ENCODE peak calls at places on chromosomes 4 and X, in six cellular contexts. One of them, this sample, is unnamed.

GRCh38 chr4:153344131-153345010 is at the start of gene MND1:
- DNase-seq in skeletal muscle cell: no peak
- DNase-seq in M059J: peak; percentile 70
- DNase-seq in lower leg skin: peak; percentile 73
- DNase-seq in activated T-helper 1 cell treated with anti-CD3 and anti-CD28 coated beads, Interleukin-2, amount 50 U/mL, for 16 hours: peak; percentile 86
- DNase-seq in CD4-positive, CD25-positive, alpha-beta regulatory T cell: peak; percentile 89
- DNase-seq in this sample: peak; percentile 83

GRCh38 chrX:45986971-45987370 is 558.2 kb downstream of the ZNF674 start:
- DNase-seq in CD4-positive, CD25-positive, alpha-beta regulatory T cell: no peak
- DNase-seq in skeletal muscle cell: no peak
- DNase-seq in activated T-helper 1 cell treated with anti-CD3 and anti-CD28 coated beads, Interleukin-2, amount 50 U/mL, for 16 hours: no peak
- DNase-seq in M059J: peak; percentile 63
- DNase-seq in lower leg skin: no peak
- DNase-seq in this sample: no peak

GRCh38 chrX:130106071-130106470 is 4.2 kb downstream of the ELF4 start:
- DNase-seq in activated T-helper 1 cell treated with anti-CD3 and anti-CD28 coated beads, Interleukin-2, amount 50 U/mL, for 16 hours: no peak
- DNase-seq in skeletal muscle cell: no peak
- DNase-seq in lower leg skin: no peak
- DNase-seq in M059J: peak; percentile 52
- DNase-seq in CD4-positive, CD25-positive, alpha-beta regulatory T cell: no peak
- DNase-seq in this sample: no peak

GRCh38 chr4:164802301-164802700 is 48.4 kb downstream of the SMIM31 start:
- DNase-seq in activated T-helper 1 cell treated with anti-CD3 and anti-CD28 coated beads, Interleukin-2, amount 50 U/mL, for 16 hours: no peak
- DNase-seq in skeletal muscle cell: no peak
- DNase-seq in CD4-positive, CD25-positive, alpha-beta regulatory T cell: no peak
- DNase-seq in M059J: no peak
- DNase-seq in lower leg skin: no peak
- DNase-seq in this sample: no peak

GRCh38 chrX:118560380-118560932 is 64.8 kb downstream of the DOCK11 start:
- DNase-seq in CD4-positive, CD25-positive, alpha-beta regulatory T cell: no peak
- DNase-seq in activated T-helper 1 cell treated with anti-CD3 and anti-CD28 coated beads, Interleukin-2, amount 50 U/mL, for 16 hours: no peak
- DNase-seq in skeletal muscle cell: no peak
- DNase-seq in M059J: no peak
- DNase-seq in lower leg skin: no peak
- DNase-seq in this sample: no peak

GRCh38 chr4:155442267-155443105 is 65.7 kb upstream of the MAP9 start:
- DNase-seq in activated T-helper 1 cell treated with anti-CD3 and anti-CD28 coated beads, Interleukin-2, amount 50 U/mL, for 16 hours: peak; percentile 6
- DNase-seq in skeletal muscle cell: peak; percentile 20
- DNase-seq in CD4-positive, CD25-positive, alpha-beta regulatory T cell: no peak
- DNase-seq in M059J: peak; percentile 69
- DNase-seq in lower leg skin: peak; percentile 75
- DNase-seq in this sample: peak; percentile 31

GRCh38 chr4:2811830-2812599 is 19.1 kb downstream of the SH3BP2 start:
- DNase-seq in activated T-helper 1 cell treated with anti-CD3 and anti-CD28 coated beads, Interleukin-2, amount 50 U/mL, for 16 hours: peak; percentile 23
- DNase-seq in skeletal muscle cell: no peak
- DNase-seq in lower leg skin: peak; percentile 71
- DNase-seq in CD4-positive, CD25-positive, alpha-beta regulatory T cell: peak; percentile 59
- DNase-seq in M059J: peak; percentile 51
- DNase-seq in this sample: no peak

GRCh38 chr4:7646384-7647061 is 211.8 kb upstream of the PSAPL1 start:
- DNase-seq in M059J: no peak
- DNase-seq in CD4-positive, CD25-positive, alpha-beta regulatory T cell: no peak
- DNase-seq in skeletal muscle cell: no peak
- DNase-seq in lower leg skin: no peak
- DNase-seq in activated T-helper 1 cell treated with anti-CD3 and anti-CD28 coated beads, Interleukin-2, amount 50 U/mL, for 16 hours: no peak
- DNase-seq in this sample: no peak

GRCh38 chrX:70168238-70169188 is 8.8 kb upstream of the DGAT2L6 start:
- DNase-seq in M059J: peak; percentile 87
- DNase-seq in lower leg skin: no peak
- DNase-seq in skeletal muscle cell: peak; percentile 54
- DNase-seq in CD4-positive, CD25-positive, alpha-beta regulatory T cell: no peak
- DNase-seq in activated T-helper 1 cell treated with anti-CD3 and anti-CD28 coated beads, Interleukin-2, amount 50 U/mL, for 16 hours: no peak
- DNase-seq in this sample: no peak

GRCh38 chrX:48578661-48579128 is 4.4 kb downstream of the RBM3 start:
- DNase-seq in lower leg skin: no peak
- DNase-seq in M059J: peak; percentile 35
- DNase-seq in skeletal muscle cell: no peak
- DNase-seq in CD4-positive, CD25-positive, alpha-beta regulatory T cell: no peak
- DNase-seq in activated T-helper 1 cell treated with anti-CD3 and anti-CD28 coated beads, Interleukin-2, amount 50 U/mL, for 16 hours: no peak
- DNase-seq in this sample: no peak

GRCh38 chrX:1444896-1445480 is 7.7 kb downstream of the ASMTL start:
- DNase-seq in activated T-helper 1 cell treated with anti-CD3 and anti-CD28 coated beads, Interleukin-2, amount 50 U/mL, for 16 hours: no peak
- DNase-seq in CD4-positive, CD25-positive, alpha-beta regulatory T cell: no peak
- DNase-seq in skeletal muscle cell: no peak
- DNase-seq in M059J: no peak
- DNase-seq in lower leg skin: no peak
- DNase-seq in this sample: no peak

GRCh38 chr4:41933997-41934812 is 1.0 kb upstream of the TMEM33 start:
- DNase-seq in CD4-positive, CD25-positive, alpha-beta regulatory T cell: no peak
- DNase-seq in M059J: peak; percentile 50
- DNase-seq in skeletal muscle cell: no peak
- DNase-seq in lower leg skin: no peak
- DNase-seq in activated T-helper 1 cell treated with anti-CD3 and anti-CD28 coated beads, Interleukin-2, amount 50 U/mL, for 16 hours: no peak
- DNase-seq in this sample: no peak

GRCh38 chrX:153829799-153830631 is at the start of gene PDZD4:
- DNase-seq in CD4-positive, CD25-positive, alpha-beta regulatory T cell: peak; percentile 4
- DNase-seq in activated T-helper 1 cell treated with anti-CD3 and anti-CD28 coated beads, Interleukin-2, amount 50 U/mL, for 16 hours: no peak
- DNase-seq in skeletal muscle cell: no peak
- DNase-seq in lower leg skin: no peak
- DNase-seq in M059J: no peak
- DNase-seq in this sample: no peak

GRCh38 chr4:24965627-24966026 is 52.8 kb upstream of the CCDC149 start:
- DNase-seq in activated T-helper 1 cell treated with anti-CD3 and anti-CD28 coated beads, Interleukin-2, amount 50 U/mL, for 16 hours: no peak
- DNase-seq in M059J: no peak
- DNase-seq in skeletal muscle cell: no peak
- DNase-seq in CD4-positive, CD25-positive, alpha-beta regulatory T cell: peak; percentile 0
- DNase-seq in lower leg skin: no peak
- DNase-seq in this sample: no peak

GRCh38 chr4:184331155-184331995 is 113.7 kb upstream of the ENPP6 start:
- DNase-seq in skeletal muscle cell: no peak
- DNase-seq in CD4-positive, CD25-positive, alpha-beta regulatory T cell: no peak
- DNase-seq in M059J: no peak
- DNase-seq in activated T-helper 1 cell treated with anti-CD3 and anti-CD28 coated beads, Interleukin-2, amount 50 U/mL, for 16 hours: no peak
- DNase-seq in lower leg skin: peak; percentile 76
- DNase-seq in this sample: no peak

GRCh38 chrX:38800981-38801845 is at the start of gene MID1IP1:
- DNase-seq in activated T-helper 1 cell treated with anti-CD3 and anti-CD28 coated beads, Interleukin-2, amount 50 U/mL, for 16 hours: peak; percentile 32
- DNase-seq in lower leg skin: peak; percentile 85
- DNase-seq in M059J: peak; percentile 94
- DNase-seq in skeletal muscle cell: peak; percentile 72
- DNase-seq in CD4-positive, CD25-positive, alpha-beta regulatory T cell: peak; percentile 62
- DNase-seq in this sample: no peak

GRCh38 chr4:74266081-74266480 is 42.2 kb upstream of the EPGN start:
- DNase-seq in M059J: peak; percentile 7
- DNase-seq in CD4-positive, CD25-positive, alpha-beta regulatory T cell: no peak
- DNase-seq in skeletal muscle cell: peak; percentile 6
- DNase-seq in activated T-helper 1 cell treated with anti-CD3 and anti-CD28 coated beads, Interleukin-2, amount 50 U/mL, for 16 hours: no peak
- DNase-seq in lower leg skin: no peak
- DNase-seq in this sample: no peak

GRCh38 chr4:145619639-145619996 is 433 bp downstream of the MMAA start:
- DNase-seq in M059J: peak; percentile 68
- DNase-seq in activated T-helper 1 cell treated with anti-CD3 and anti-CD28 coated beads, Interleukin-2, amount 50 U/mL, for 16 hours: no peak
- DNase-seq in CD4-positive, CD25-positive, alpha-beta regulatory T cell: no peak
- DNase-seq in lower leg skin: peak; percentile 26
- DNase-seq in skeletal muscle cell: no peak
- DNase-seq in this sample: no peak

GRCh38 chr4:122224348-122224747 is 72.2 kb downstream of the BLTP1 start:
- DNase-seq in M059J: peak; percentile 5
- DNase-seq in CD4-positive, CD25-positive, alpha-beta regulatory T cell: no peak
- DNase-seq in lower leg skin: no peak
- DNase-seq in activated T-helper 1 cell treated with anti-CD3 and anti-CD28 coated beads, Interleukin-2, amount 50 U/mL, for 16 hours: no peak
- DNase-seq in skeletal muscle cell: no peak
- DNase-seq in this sample: no peak

GRCh38 chrX:103918584-103919335 is 43.7 kb upstream of the TMSB15B start:
- DNase-seq in CD4-positive, CD25-positive, alpha-beta regulatory T cell: peak; percentile 59
- DNase-seq in M059J: peak; percentile 82
- DNase-seq in skeletal muscle cell: peak; percentile 17
- DNase-seq in activated T-helper 1 cell treated with anti-CD3 and anti-CD28 coated beads, Interleukin-2, amount 50 U/mL, for 16 hours: no peak
- DNase-seq in lower leg skin: peak; percentile 27
- DNase-seq in this sample: peak; percentile 18

GRCh38 chrX:97594825-97595224 is 711.1 kb downstream of the RPA4 start:
- DNase-seq in activated T-helper 1 cell treated with anti-CD3 and anti-CD28 coated beads, Interleukin-2, amount 50 U/mL, for 16 hours: no peak
- DNase-seq in lower leg skin: no peak
- DNase-seq in M059J: no peak
- DNase-seq in skeletal muscle cell: no peak
- DNase-seq in CD4-positive, CD25-positive, alpha-beta regulatory T cell: no peak
- DNase-seq in this sample: no peak

GRCh38 chr4:184361443-184361842 is 112.9 kb downstream of the IRF2 start:
- DNase-seq in M059J: no peak
- DNase-seq in CD4-positive, CD25-positive, alpha-beta regulatory T cell: no peak
- DNase-seq in lower leg skin: no peak
- DNase-seq in skeletal muscle cell: peak; percentile 38
- DNase-seq in activated T-helper 1 cell treated with anti-CD3 and anti-CD28 coated beads, Interleukin-2, amount 50 U/mL, for 16 hours: no peak
- DNase-seq in this sample: no peak

GRCh38 chrX:48939417-48940228 is 17.8 kb downstream of the OTUD5 start:
- DNase-seq in skeletal muscle cell: no peak
- DNase-seq in M059J: no peak
- DNase-seq in CD4-positive, CD25-positive, alpha-beta regulatory T cell: peak; percentile 45
- DNase-seq in activated T-helper 1 cell treated with anti-CD3 and anti-CD28 coated beads, Interleukin-2, amount 50 U/mL, for 16 hours: no peak
- DNase-seq in lower leg skin: no peak
- DNase-seq in this sample: no peak

GRCh38 chr4:17013382-17014006 is 115.0 kb upstream of the LDB2 start:
- DNase-seq in activated T-helper 1 cell treated with anti-CD3 and anti-CD28 coated beads, Interleukin-2, amount 50 U/mL, for 16 hours: no peak
- DNase-seq in lower leg skin: no peak
- DNase-seq in skeletal muscle cell: peak; percentile 10
- DNase-seq in CD4-positive, CD25-positive, alpha-beta regulatory T cell: no peak
- DNase-seq in M059J: peak; percentile 70
- DNase-seq in this sample: no peak

GRCh38 chr4:15894923-15895411 is 43.6 kb downstream of the FGFBP1 start:
- DNase-seq in lower leg skin: no peak
- DNase-seq in CD4-positive, CD25-positive, alpha-beta regulatory T cell: no peak
- DNase-seq in skeletal muscle cell: no peak
- DNase-seq in M059J: peak; percentile 67
- DNase-seq in activated T-helper 1 cell treated with anti-CD3 and anti-CD28 coated beads, Interleukin-2, amount 50 U/mL, for 16 hours: no peak
- DNase-seq in this sample: no peak

GRCh38 chrX:97230948-97231347 is 347.2 kb downstream of the RPA4 start:
- DNase-seq in CD4-positive, CD25-positive, alpha-beta regulatory T cell: no peak
- DNase-seq in lower leg skin: no peak
- DNase-seq in M059J: no peak
- DNase-seq in activated T-helper 1 cell treated with anti-CD3 and anti-CD28 coated beads, Interleukin-2, amount 50 U/mL, for 16 hours: no peak
- DNase-seq in skeletal muscle cell: no peak
- DNase-seq in this sample: no peak

GRCh38 chr4:144645621-144646522 is at the start of gene HHIP:
- DNase-seq in CD4-positive, CD25-positive, alpha-beta regulatory T cell: no peak
- DNase-seq in skeletal muscle cell: peak; percentile 47
- DNase-seq in activated T-helper 1 cell treated with anti-CD3 and anti-CD28 coated beads, Interleukin-2, amount 50 U/mL, for 16 hours: no peak
- DNase-seq in lower leg skin: no peak
- DNase-seq in M059J: peak; percentile 51
- DNase-seq in this sample: no peak

GRCh38 chr4:3747582-3747906 is 18.6 kb upstream of the ADRA2C start:
- DNase-seq in M059J: no peak
- DNase-seq in skeletal muscle cell: no peak
- DNase-seq in activated T-helper 1 cell treated with anti-CD3 and anti-CD28 coated beads, Interleukin-2, amount 50 U/mL, for 16 hours: no peak
- DNase-seq in lower leg skin: no peak
- DNase-seq in CD4-positive, CD25-positive, alpha-beta regulatory T cell: no peak
- DNase-seq in this sample: no peak

GRCh38 chrX:74550295-74550802 is 64.1 kb downstream of the RLIM start:
- DNase-seq in lower leg skin: peak; percentile 50
- DNase-seq in CD4-positive, CD25-positive, alpha-beta regulatory T cell: peak; percentile 81
- DNase-seq in skeletal muscle cell: peak; percentile 16
- DNase-seq in activated T-helper 1 cell treated with anti-CD3 and anti-CD28 coated beads, Interleukin-2, amount 50 U/mL, for 16 hours: peak; percentile 70
- DNase-seq in M059J: peak; percentile 79
- DNase-seq in this sample: peak; percentile 73

GRCh38 chr4:158217763-158218162 is 7.5 kb downstream of the TMEM144 start:
- DNase-seq in skeletal muscle cell: no peak
- DNase-seq in M059J: no peak
- DNase-seq in activated T-helper 1 cell treated with anti-CD3 and anti-CD28 coated beads, Interleukin-2, amount 50 U/mL, for 16 hours: no peak
- DNase-seq in lower leg skin: no peak
- DNase-seq in CD4-positive, CD25-positive, alpha-beta regulatory T cell: no peak
- DNase-seq in this sample: no peak

GRCh38 chr4:99587803-99588202 is 13.2 kb downstream of the MTTP start:
- DNase-seq in lower leg skin: no peak
- DNase-seq in skeletal muscle cell: no peak
- DNase-seq in M059J: peak; percentile 15
- DNase-seq in CD4-positive, CD25-positive, alpha-beta regulatory T cell: no peak
- DNase-seq in activated T-helper 1 cell treated with anti-CD3 and anti-CD28 coated beads, Interleukin-2, amount 50 U/mL, for 16 hours: no peak
- DNase-seq in this sample: no peak

GRCh38 chrX:130625381-130625780 is 223.6 kb downstream of the RBMX2 start:
- DNase-seq in M059J: no peak
- DNase-seq in lower leg skin: no peak
- DNase-seq in CD4-positive, CD25-positive, alpha-beta regulatory T cell: no peak
- DNase-seq in skeletal muscle cell: no peak
- DNase-seq in activated T-helper 1 cell treated with anti-CD3 and anti-CD28 coated beads, Interleukin-2, amount 50 U/mL, for 16 hours: no peak
- DNase-seq in this sample: no peak

GRCh38 chr4:574346-575161 is 1.5 kb downstream of the TMEM271 start:
- DNase-seq in activated T-helper 1 cell treated with anti-CD3 and anti-CD28 coated beads, Interleukin-2, amount 50 U/mL, for 16 hours: no peak
- DNase-seq in M059J: no peak
- DNase-seq in lower leg skin: no peak
- DNase-seq in skeletal muscle cell: no peak
- DNase-seq in CD4-positive, CD25-positive, alpha-beta regulatory T cell: no peak
- DNase-seq in this sample: no peak

GRCh38 chrX:16869393-16870094 is 618 bp downstream of the RBBP7 start:
- DNase-seq in activated T-helper 1 cell treated with anti-CD3 and anti-CD28 coated beads, Interleukin-2, amount 50 U/mL, for 16 hours: no peak
- DNase-seq in M059J: peak; percentile 39
- DNase-seq in skeletal muscle cell: no peak
- DNase-seq in lower leg skin: peak; percentile 13
- DNase-seq in CD4-positive, CD25-positive, alpha-beta regulatory T cell: peak; percentile 29
- DNase-seq in this sample: peak; percentile 7

GRCh38 chr4:106614446-106614845 is 245.9 kb upstream of the GIMD1 start:
- DNase-seq in M059J: peak; percentile 72
- DNase-seq in CD4-positive, CD25-positive, alpha-beta regulatory T cell: no peak
- DNase-seq in lower leg skin: no peak
- DNase-seq in activated T-helper 1 cell treated with anti-CD3 and anti-CD28 coated beads, Interleukin-2, amount 50 U/mL, for 16 hours: no peak
- DNase-seq in skeletal muscle cell: no peak
- DNase-seq in this sample: no peak

GRCh38 chr4:74755486-74755885 is 38.8 kb downstream of the BTC start:
- DNase-seq in lower leg skin: no peak
- DNase-seq in skeletal muscle cell: no peak
- DNase-seq in M059J: no peak
- DNase-seq in CD4-positive, CD25-positive, alpha-beta regulatory T cell: no peak
- DNase-seq in activated T-helper 1 cell treated with anti-CD3 and anti-CD28 coated beads, Interleukin-2, amount 50 U/mL, for 16 hours: no peak
- DNase-seq in this sample: no peak

GRCh38 chr4:126097155-126097554 is 782.4 kb downstream of the FAT4 start:
- DNase-seq in lower leg skin: no peak
- DNase-seq in skeletal muscle cell: no peak
- DNase-seq in M059J: no peak
- DNase-seq in CD4-positive, CD25-positive, alpha-beta regulatory T cell: no peak
- DNase-seq in activated T-helper 1 cell treated with anti-CD3 and anti-CD28 coated beads, Interleukin-2, amount 50 U/mL, for 16 hours: no peak
- DNase-seq in this sample: no peak

GRCh38 chr4:181502611-181503010 is 740.6 kb upstream of the TENM3 start:
- DNase-seq in skeletal muscle cell: no peak
- DNase-seq in M059J: no peak
- DNase-seq in lower leg skin: no peak
- DNase-seq in CD4-positive, CD25-positive, alpha-beta regulatory T cell: no peak
- DNase-seq in activated T-helper 1 cell treated with anti-CD3 and anti-CD28 coated beads, Interleukin-2, amount 50 U/mL, for 16 hours: no peak
- DNase-seq in this sample: no peak

GRCh38 chrX:150813922-150814321 is 84.5 kb downstream of the CD99L2 start:
- DNase-seq in activated T-helper 1 cell treated with anti-CD3 and anti-CD28 coated beads, Interleukin-2, amount 50 U/mL, for 16 hours: no peak
- DNase-seq in skeletal muscle cell: no peak
- DNase-seq in CD4-positive, CD25-positive, alpha-beta regulatory T cell: no peak
- DNase-seq in lower leg skin: no peak
- DNase-seq in M059J: no peak
- DNase-seq in this sample: no peak